ENCODE peak calls at places on chromosome 12, in eight cellular contexts. A is endothelial cell of umbilical vein, M is HCT116, P is prostate gland, R is stomach, U is breast epithelium, S is esophagus muscularis mucosa, J is transverse colon. Z is an unnamed sample.

GRCh38 chr12:78698747-78699146 is 165.8 kb upstream of the SYT1 start:
- DNase-seq in A (peak; percentile 18), M (no peak), P (no peak), R (no peak), U (no peak), S (no peak), J (no peak), Z (no peak)

GRCh38 chr12:92784795-92785562 is 82.2 kb downstream of the PLEKHG7 start:
- DNase-seq in A (peak; percentile 90), M (peak; percentile 72), P (peak; percentile 22), R (no peak), U (no peak), S (no peak), J (no peak), Z (no peak)

GRCh38 chr12:52949413-52950331 is 754 bp downstream of the KRT18 start:
- DNase-seq in A (peak; percentile 96), M (peak; percentile 84), P (peak; percentile 91), R (peak; percentile 81), U (peak; percentile 82), S (no peak), J (peak; percentile 85), Z (no peak)

GRCh38 chr12:112977641-112978040 is 678 bp upstream of the OAS2 start:
- DNase-seq in A (no peak), M (no peak), P (no peak), R (no peak), U (no peak), S (no peak), J (no peak), Z (no peak)

GRCh38 chr12:103955811-103956514 is 9.7 kb upstream of the TDG start:
- DNase-seq in A (no peak), M (no peak), P (no peak), R (no peak), U (no peak), S (no peak), J (no peak), Z (no peak)

GRCh38 chr12:60230103-60230502 is 634.3 kb downstream of the SLC16A7 start:
- DNase-seq in A (no peak), M (no peak), P (no peak), R (no peak), U (no peak), S (no peak), J (no peak), Z (no peak)

GRCh38 chr12:4133636-4134433 is 139.7 kb upstream of the CCND2 start:
- DNase-seq in A (peak; percentile 32), M (no peak), P (no peak), R (no peak), U (no peak), S (no peak), J (no peak), Z (no peak)

GRCh38 chr12:111395557-111396187 is 10.1 kb upstream of the SH2B3 start:
- DNase-seq in A (no peak), M (no peak), P (no peak), R (no peak), U (no peak), S (no peak), J (no peak), Z (no peak)

GRCh38 chr12:52053570-52054209 is 2.4 kb downstream of the NR4A1 start:
- DNase-seq in A (no peak), M (no peak), P (no peak), R (peak; percentile 59), U (no peak), S (no peak), J (peak; percentile 57), Z (no peak)

GRCh38 chr12:73863541-73863940 is 674.1 kb upstream of the ATXN7L3B start:
- DNase-seq in A (peak; percentile 68), M (peak; percentile 21), P (no peak), R (no peak), U (no peak), S (no peak), J (no peak), Z (no peak)

GRCh38 chr12:64673490-64674169 is 63.3 kb downstream of the RASSF3 start:
- DNase-seq in A (peak; percentile 25), M (no peak), P (no peak), R (no peak), U (no peak), S (no peak), J (no peak), Z (no peak)

GRCh38 chr12:45304514-45305178 is 88.8 kb downstream of the ANO6 start:
- DNase-seq in A (peak; percentile 79), M (no peak), P (no peak), R (no peak), U (no peak), S (no peak), J (no peak), Z (no peak)

GRCh38 chr12:45303955-45304354 is 88.1 kb downstream of the ANO6 start:
- DNase-seq in A (no peak), M (no peak), P (no peak), R (no peak), U (no peak), S (no peak), J (no peak), Z (no peak)

GRCh38 chr12:45309826-45310626 is 94.1 kb downstream of the ANO6 start:
- DNase-seq in A (no peak), M (no peak), P (no peak), R (no peak), U (no peak), S (no peak), J (no peak), Z (no peak)

GRCh38 chr12:45302621-45303020 is 86.7 kb downstream of the ANO6 start:
- DNase-seq in A (peak; percentile 46), M (no peak), P (no peak), R (no peak), U (no peak), S (no peak), J (no peak), Z (no peak)

DNA sequence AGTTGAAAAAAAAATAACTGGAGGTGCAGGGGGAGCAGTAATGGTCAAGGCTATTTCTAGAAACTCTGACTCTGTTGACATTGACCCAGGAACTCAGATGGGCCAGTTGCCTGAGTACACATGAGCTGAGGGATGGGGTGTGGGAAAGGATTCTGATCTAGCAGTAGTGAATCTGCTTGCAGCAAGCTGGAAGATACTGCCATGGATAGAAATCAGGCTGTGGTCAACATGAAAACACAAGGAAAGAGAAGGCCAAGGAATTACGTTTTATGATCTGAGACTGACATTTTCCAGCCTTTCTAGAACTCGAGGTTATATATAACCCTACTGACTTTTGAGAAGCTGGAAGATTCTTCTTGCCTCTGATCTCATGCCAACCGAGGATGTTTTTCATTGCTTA is 90.0 kb downstream of the ANO6 start:
- DNase-seq in A (no peak), M (no peak), P (no peak), R (no peak), U (peak; percentile 56), S (no peak), J (no peak), Z (no peak)
- TF ChIP-seq POLR2AphosphoS5 in A (no peak), M (no peak), P (no peak), R (no peak), U (peak; percentile 91), S (peak; percentile 35), J (peak; percentile 72), Z (no peak)

GRCh38 chr12:95169368-95169767 is 47.9 kb downstream of the FGD6 start:
- DNase-seq in A (peak; percentile 96), M (peak; percentile 62), P (no peak), R (peak; percentile 33), U (no peak), S (no peak), J (peak; percentile 61), Z (no peak)
- H3K4me1 ChIP-seq in A (peaks cover 45% of the 10 kb centered on the region), M (peaks cover 20% of the 10 kb centered on the region), P (no peaks in the 10 kb centered on the region), R (peaks cover 7% of the 10 kb centered on the region), U (no peaks in the 10 kb centered on the region), S (peaks cover 25% of the 10 kb centered on the region), J (peaks cover 34% of the 10 kb centered on the region), Z (no peaks in the 10 kb centered on the region)

DNA sequence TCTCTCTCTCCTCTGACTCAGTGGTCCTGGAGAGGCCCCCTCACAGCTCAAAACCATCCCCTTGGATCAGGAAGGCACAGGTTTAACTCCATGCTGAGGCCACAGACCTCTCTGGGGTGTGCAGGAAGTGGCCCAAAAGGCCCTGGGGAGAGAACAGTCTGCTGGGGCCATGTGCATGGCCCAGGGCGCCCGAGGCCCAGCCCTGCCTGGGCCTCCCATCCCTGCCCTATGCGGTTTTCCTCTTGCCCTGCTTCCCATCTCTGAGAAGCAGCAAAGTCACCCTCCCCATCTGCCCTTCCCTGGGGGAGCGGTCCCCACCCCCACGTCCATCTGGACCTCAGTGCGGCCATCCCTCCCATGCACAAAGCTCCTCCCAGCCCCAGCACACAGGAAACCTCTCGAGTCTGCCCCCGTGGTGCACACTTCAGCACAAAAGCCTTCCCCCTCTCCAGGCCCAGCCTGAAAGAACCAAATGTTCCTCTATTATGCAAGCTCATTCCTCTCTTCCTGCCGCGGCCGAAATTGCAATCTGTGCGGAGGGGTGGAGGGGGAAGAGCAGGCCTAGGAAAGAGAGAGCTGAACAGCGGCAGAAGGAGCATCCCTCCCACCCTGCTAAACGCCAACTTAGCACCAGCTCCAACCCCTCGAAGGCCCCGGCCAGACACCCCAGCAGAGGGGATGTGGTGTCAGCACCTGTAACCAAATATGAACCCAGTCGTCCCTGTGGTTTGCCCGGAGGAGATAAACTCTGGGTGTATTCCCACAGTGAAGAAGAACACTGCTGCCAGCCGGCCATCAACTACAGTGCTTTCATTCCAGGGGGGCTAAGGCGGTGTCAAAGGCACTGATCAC is 108.5 kb downstream of the SCARB1 start:
- DNase-seq in A (no peak), M (no peak), P (peak; percentile 72), R (peak; percentile 46), U (peak; percentile 60), S (peak; percentile 98), J (peak; percentile 73), Z (peak; percentile 84)
- TF ChIP-seq POLR2AphosphoS5 in A (no peak), M (no peak), P (peak; percentile 94), R (peak; percentile 93), U (peak; percentile 91), S (peak; percentile 98), J (peak; percentile 82), Z (peak; percentile 82)

GRCh38 chr12:132507656-132508055 is 17.7 kb downstream of the FBRSL1 start:
- DNase-seq in A (no peak), M (no peak), P (no peak), R (no peak), U (no peak), S (no peak), J (no peak), Z (no peak)

GRCh38 chr12:132506730-132507538 is 17.0 kb downstream of the FBRSL1 start:
- DNase-seq in A (peak; percentile 85), M (no peak), P (peak; percentile 74), R (peak; percentile 76), U (no peak), S (peak; percentile 94), J (peak; percentile 31), Z (peak; percentile 93)

GRCh38 chr12:132506328-132506727 is 16.4 kb downstream of the FBRSL1 start:
- DNase-seq in A (no peak), M (no peak), P (no peak), R (peak; percentile 69), U (no peak), S (no peak), J (no peak), Z (no peak)

GRCh38 chr12:132505105-132505851 is 15.3 kb downstream of the FBRSL1 start:
- DNase-seq in A (no peak), M (no peak), P (no peak), R (no peak), U (no peak), S (no peak), J (peak; percentile 36), Z (peak; percentile 90)

DNA sequence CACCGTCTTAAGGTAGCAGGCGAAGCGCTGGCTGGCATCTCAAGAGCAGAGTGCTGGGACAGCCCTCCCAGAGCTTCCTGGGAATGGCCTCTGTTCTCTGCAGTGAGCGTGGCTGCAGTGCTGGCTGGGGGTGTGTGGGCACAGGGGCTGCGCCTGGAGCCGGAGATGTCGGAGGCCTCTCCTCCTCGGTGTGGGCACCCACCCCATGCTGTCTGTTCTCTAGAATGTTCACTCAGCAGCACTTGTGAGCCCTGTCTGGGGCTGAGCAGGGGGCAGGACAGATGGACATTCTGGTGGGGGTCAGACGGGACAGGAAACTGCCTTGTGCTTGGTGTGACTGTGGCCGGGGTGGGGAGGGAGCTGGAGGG is 15.9 kb downstream of the FBRSL1 start:
- DNase-seq in A (no peak), M (no peak), P (no peak), R (no peak), U (no peak), S (no peak), J (no peak), Z (no peak)
- H3K4me1 ChIP-seq in A (peaks cover 16% of the 10 kb centered on the region), M (peaks cover 17% of the 10 kb centered on the region), P (peaks cover 34% of the 10 kb centered on the region), R (peaks cover 68% of the 10 kb centered on the region), U (no peaks in the 10 kb centered on the region), S (peaks cover 69% of the 10 kb centered on the region), J (peaks cover 59% of the 10 kb centered on the region), Z (peaks cover 97% of the 10 kb centered on the region)